ENCODE peak calls at places on chromosomes 13 and 19, in four cellular contexts. One of them, this sample, is unnamed. For H3K36me3, the result is how much of the 10 kb centered on the place peaks cover.

GRCh38 chr19:33300016-33300981 is 2.0 kb downstream of the CEBPA start:
- DNase-seq in tibial nerve: no peak
- DNase-seq in adrenal gland: no peak
- DNase-seq in CD8-positive, alpha-beta memory T cell: no peak
- DNase-seq in this sample: peak

GRCh38 chr19:35843676-35844481 is 8.4 kb downstream of the NPHS1 start:
- DNase-seq in tibial nerve: no peak
- DNase-seq in adrenal gland: no peak
- DNase-seq in CD8-positive, alpha-beta memory T cell: no peak
- DNase-seq in this sample: peak

GRCh38 chr13:34469212-34469983 is 472.7 kb upstream of the NBEA start:
- DNase-seq in tibial nerve: no peak
- DNase-seq in adrenal gland: no peak
- DNase-seq in CD8-positive, alpha-beta memory T cell: no peak
- DNase-seq in this sample: no peak

GRCh38 chr13:53250977-53251376 is 222.4 kb downstream of the OLFM4 start:
- DNase-seq in tibial nerve: no peak
- DNase-seq in adrenal gland: no peak
- DNase-seq in CD8-positive, alpha-beta memory T cell: no peak
- DNase-seq in this sample: no peak

GRCh38 chr13:49927755-49928154 is 8.4 kb downstream of the SPRYD7 start:
- DNase-seq in tibial nerve: no peak
- DNase-seq in adrenal gland: no peak
- DNase-seq in CD8-positive, alpha-beta memory T cell: no peak
- DNase-seq in this sample: no peak

GRCh38 chr13:85582890-85583289 is 216.3 kb downstream of the SLITRK6 start:
- DNase-seq in tibial nerve: no peak
- DNase-seq in adrenal gland: no peak
- DNase-seq in CD8-positive, alpha-beta memory T cell: no peak
- DNase-seq in this sample: no peak

GRCh38 chr19:36113895-36114762 is 546 bp downstream of the POLR2I start:
- DNase-seq in tibial nerve: no peak
- DNase-seq in adrenal gland: peak
- DNase-seq in CD8-positive, alpha-beta memory T cell: peak
- DNase-seq in this sample: peak

GRCh38 chr13:97933736-97934135 is 19.7 kb upstream of the IPO5 start:
- DNase-seq in tibial nerve: no peak
- DNase-seq in adrenal gland: no peak
- DNase-seq in CD8-positive, alpha-beta memory T cell: no peak
- DNase-seq in this sample: no peak

GRCh38 chr13:25301347-25302113 is at the start of gene NUP58:
- DNase-seq in tibial nerve: peak
- DNase-seq in adrenal gland: peak
- DNase-seq in CD8-positive, alpha-beta memory T cell: peak
- DNase-seq in this sample: peak

GRCh38 chr19:23385404-23385803 is 9.9 kb downstream of the ZNF91 start:
- DNase-seq in tibial nerve: no peak
- DNase-seq in adrenal gland: no peak
- DNase-seq in CD8-positive, alpha-beta memory T cell: no peak
- DNase-seq in this sample: no peak

GRCh38 chr19:34135033-34135370 is 37.3 kb upstream of the LSM14A start:
- DNase-seq in tibial nerve: no peak
- DNase-seq in adrenal gland: no peak
- DNase-seq in CD8-positive, alpha-beta memory T cell: no peak
- DNase-seq in this sample: peak

GRCh38 chr19:1567116-1567847 is 843 bp downstream of the MEX3D start:
- DNase-seq in tibial nerve: no peak
- DNase-seq in adrenal gland: no peak
- DNase-seq in CD8-positive, alpha-beta memory T cell: no peak
- DNase-seq in this sample: peak

GRCh38 chr13:51456510-51456909 is 3.7 kb upstream of the INTS6 start:
- DNase-seq in tibial nerve: no peak
- DNase-seq in adrenal gland: no peak
- DNase-seq in CD8-positive, alpha-beta memory T cell: no peak
- DNase-seq in this sample: no peak

GRCh38 chr13:48155850-48156249 is 60.9 kb upstream of the MED4 start:
- DNase-seq in tibial nerve: no peak
- DNase-seq in adrenal gland: no peak
- DNase-seq in CD8-positive, alpha-beta memory T cell: peak
- DNase-seq in this sample: no peak

GRCh38 chr19:44212250-44212864 is at the start of gene ZNF227:
- DNase-seq in tibial nerve: peak
- DNase-seq in adrenal gland: peak
- DNase-seq in CD8-positive, alpha-beta memory T cell: peak
- DNase-seq in this sample: peak

GRCh38 chr13:44583126-44583525 is 7.0 kb upstream of the TSC22D1 start:
- DNase-seq in tibial nerve: no peak
- DNase-seq in adrenal gland: no peak
- DNase-seq in CD8-positive, alpha-beta memory T cell: no peak
- DNase-seq in this sample: no peak

GRCh38 chr13:31424130-31424729 is 224.5 kb downstream of the B3GLCT start:
- DNase-seq in tibial nerve: peak
- DNase-seq in adrenal gland: peak
- DNase-seq in CD8-positive, alpha-beta memory T cell: peak
- DNase-seq in this sample: peak

GRCh38 chr13:37966266-37966665 is 96.7 kb upstream of the TRPC4 start:
- DNase-seq in tibial nerve: no peak
- DNase-seq in adrenal gland: no peak
- DNase-seq in CD8-positive, alpha-beta memory T cell: no peak
- DNase-seq in this sample: no peak

GRCh38 chr13:36767276-36767675 is 51.7 kb upstream of the RFXAP start:
- DNase-seq in tibial nerve: no peak
- DNase-seq in adrenal gland: no peak
- DNase-seq in CD8-positive, alpha-beta memory T cell: no peak
- DNase-seq in this sample: no peak

GRCh38 chr13:42747399-42747873 is 33.9 kb upstream of the FAM216B start:
- DNase-seq in tibial nerve: no peak
- DNase-seq in adrenal gland: no peak
- DNase-seq in CD8-positive, alpha-beta memory T cell: no peak
- DNase-seq in this sample: no peak

GRCh38 chr13:41691276-41691675 is 233.9 kb downstream of the RGCC start:
- DNase-seq in tibial nerve: no peak
- DNase-seq in adrenal gland: no peak
- DNase-seq in CD8-positive, alpha-beta memory T cell: no peak
- DNase-seq in this sample: no peak

GRCh38 chr13:38223093-38223492 is 126.6 kb upstream of the UFM1 start:
- DNase-seq in tibial nerve: no peak
- DNase-seq in adrenal gland: no peak
- DNase-seq in CD8-positive, alpha-beta memory T cell: no peak
- DNase-seq in this sample: peak

GRCh38 chr13:62305758-62306157 is 890.1 kb upstream of the PCDH20 start:
- DNase-seq in tibial nerve: no peak
- DNase-seq in adrenal gland: no peak
- DNase-seq in CD8-positive, alpha-beta memory T cell: no peak
- DNase-seq in this sample: no peak

GRCh38 chr19:45280471-45280961 is 29.4 kb downstream of the MARK4 start:
- DNase-seq in tibial nerve: no peak
- DNase-seq in adrenal gland: no peak
- DNase-seq in CD8-positive, alpha-beta memory T cell: no peak
- DNase-seq in this sample: no peak
- H3K36me3 ChIP-seq in tibial nerve: under half
- H3K36me3 ChIP-seq in adrenal gland: under half
- H3K36me3 ChIP-seq in CD8-positive, alpha-beta memory T cell: under half
- H3K36me3 ChIP-seq in this sample: under half

GRCh38 chr19:4951671-4952070 is 17.2 kb upstream of the KDM4B start:
- DNase-seq in tibial nerve: no peak
- DNase-seq in adrenal gland: no peak
- DNase-seq in CD8-positive, alpha-beta memory T cell: no peak
- DNase-seq in this sample: no peak
- H3K36me3 ChIP-seq in tibial nerve: under half
- H3K36me3 ChIP-seq in adrenal gland: under half
- H3K36me3 ChIP-seq in CD8-positive, alpha-beta memory T cell: under half
- H3K36me3 ChIP-seq in this sample: half or more

GRCh38 chr13:110680852-110681251 is 25.1 kb downstream of the CARS2 start:
- DNase-seq in tibial nerve: no peak
- DNase-seq in adrenal gland: no peak
- DNase-seq in CD8-positive, alpha-beta memory T cell: no peak
- DNase-seq in this sample: peak
- H3K36me3 ChIP-seq in tibial nerve: under half
- H3K36me3 ChIP-seq in adrenal gland: half or more
- H3K36me3 ChIP-seq in CD8-positive, alpha-beta memory T cell: under half
- H3K36me3 ChIP-seq in this sample: half or more

GRCh38 chr19:18833849-18834643 is 2.3 kb downstream of the UPF1 start:
- DNase-seq in tibial nerve: no peak
- DNase-seq in adrenal gland: no peak
- DNase-seq in CD8-positive, alpha-beta memory T cell: no peak
- DNase-seq in this sample: peak
- H3K36me3 ChIP-seq in tibial nerve: under half
- H3K36me3 ChIP-seq in adrenal gland: under half
- H3K36me3 ChIP-seq in CD8-positive, alpha-beta memory T cell: under half
- H3K36me3 ChIP-seq in this sample: under half

GRCh38 chr19:16537111-16537510 is 5.1 kb downstream of the CHERP start:
- DNase-seq in tibial nerve: no peak
- DNase-seq in adrenal gland: no peak
- DNase-seq in CD8-positive, alpha-beta memory T cell: no peak
- DNase-seq in this sample: no peak
- H3K36me3 ChIP-seq in tibial nerve: under half
- H3K36me3 ChIP-seq in adrenal gland: half or more
- H3K36me3 ChIP-seq in CD8-positive, alpha-beta memory T cell: under half
- H3K36me3 ChIP-seq in this sample: half or more

GRCh38 chr13:114105351-114106225 is 26.8 kb downstream of the RASA3 start:
- DNase-seq in tibial nerve: peak
- DNase-seq in adrenal gland: no peak
- DNase-seq in CD8-positive, alpha-beta memory T cell: no peak
- DNase-seq in this sample: no peak
- H3K36me3 ChIP-seq in tibial nerve: under half
- H3K36me3 ChIP-seq in adrenal gland: under half
- H3K36me3 ChIP-seq in CD8-positive, alpha-beta memory T cell: under half
- H3K36me3 ChIP-seq in this sample: under half

GRCh38 chr13:75762967-75763366 is 126.8 kb downstream of the LMO7 start:
- DNase-seq in tibial nerve: no peak
- DNase-seq in adrenal gland: no peak
- DNase-seq in CD8-positive, alpha-beta memory T cell: no peak
- DNase-seq in this sample: no peak

GRCh38 chr13:75761373-75761772 is 125.2 kb downstream of the LMO7 start:
- DNase-seq in tibial nerve: no peak
- DNase-seq in adrenal gland: no peak
- DNase-seq in CD8-positive, alpha-beta memory T cell: no peak
- DNase-seq in this sample: no peak

GRCh38 chr13:75762066-75762937 is 126.2 kb downstream of the LMO7 start:
- DNase-seq in tibial nerve: no peak
- DNase-seq in adrenal gland: no peak
- DNase-seq in CD8-positive, alpha-beta memory T cell: no peak
- DNase-seq in this sample: no peak

GRCh38 chr13:75764251-75764650 is 128.1 kb downstream of the LMO7 start:
- DNase-seq in tibial nerve: no peak
- DNase-seq in adrenal gland: no peak
- DNase-seq in CD8-positive, alpha-beta memory T cell: no peak
- DNase-seq in this sample: no peak

GRCh38 chr13:75763511-75763910 is 127.4 kb downstream of the LMO7 start:
- DNase-seq in tibial nerve: no peak
- DNase-seq in adrenal gland: no peak
- DNase-seq in CD8-positive, alpha-beta memory T cell: no peak
- DNase-seq in this sample: no peak
- H3K36me3 ChIP-seq in tibial nerve: under half
- H3K36me3 ChIP-seq in adrenal gland: under half
- H3K36me3 ChIP-seq in CD8-positive, alpha-beta memory T cell: under half
- H3K36me3 ChIP-seq in this sample: under half

This sample was measured in HAP-1.